ENCODE peak calls at places on chromosome 20, in nine cellular contexts. S, Y, I, Q, C, F, M, X and E are unnamed samples.

GRCh38 chr20:6632187-6632586 is 135.3 kb upstream of the BMP2 start:
- DNase-seq in F (no peak), Q (no peak), M (no peak), S (no peak), I (no peak), X (peak), C (peak), Y (no peak), E (no peak)

GRCh38 chr20:3405139-3405538 is 2.3 kb downstream of the DNAAF9 start:
- DNase-seq in I (no peak), M (no peak), X (no peak), Q (no peak), C (no peak), F (no peak), Y (peak), S (no peak), E (no peak)

GRCh38 chr20:60254901-60255411 is 296.7 kb downstream of the CDH26 start:
- DNase-seq in X (no peak), S (no peak), C (no peak), I (no peak), Q (peak), F (peak), Y (no peak), M (no peak), E (no peak)

GRCh38 chr20:8709627-8710026 is 359.3 kb upstream of the PLCB4 start:
- DNase-seq in I (no peak), M (no peak), F (no peak), Y (no peak), S (no peak), Q (no peak), X (no peak), C (no peak), E (no peak)

GRCh38 chr20:44745560-44746366 is at the start of gene KCNK15:
- DNase-seq in X (peak), Y (peak), I (no peak), Q (peak), S (peak), F (no peak), C (peak), M (peak), E (peak)

GRCh38 chr20:53778041-53778516 is 184.4 kb upstream of the ZNF217 start:
- DNase-seq in M (no peak), F (no peak), X (peak), I (no peak), S (no peak), C (no peak), Y (peak), Q (no peak), E (no peak)

GRCh38 chr20:46914789-46915359 is 20.2 kb downstream of the EYA2 start:
- DNase-seq in Q (no peak), I (no peak), X (no peak), F (no peak), S (no peak), Y (no peak), M (no peak), C (no peak), E (no peak)

GRCh38 chr20:38927902-38928578 is 1.8 kb downstream of the FAM83D start:
- DNase-seq in I (no peak), S (no peak), F (no peak), Q (peak), C (no peak), M (no peak), X (no peak), Y (no peak), E (no peak)

GRCh38 chr20:60762386-60762785 is 489.7 kb upstream of the CDH4 start:
- DNase-seq in F (no peak), C (no peak), I (no peak), M (no peak), S (no peak), X (no peak), Y (no peak), Q (no peak), E (no peak)

GRCh38 chr20:25008388-25009217 is 16.1 kb upstream of the APMAP start:
- DNase-seq in M (no peak), Q (no peak), I (no peak), F (no peak), S (no peak), Y (no peak), X (no peak), C (no peak), E (no peak)

GRCh38 chr20:22312744-22313346 is 271.5 kb downstream of the FOXA2 start:
- DNase-seq in C (peak), I (no peak), X (no peak), M (no peak), F (peak), Q (peak), S (no peak), Y (peak), E (no peak)

GRCh38 chr20:21089421-21089820 is 16.7 kb downstream of the LINC00237 start:
- DNase-seq in M (no peak), S (no peak), Q (no peak), F (no peak), Y (no peak), I (no peak), C (no peak), X (no peak), E (no peak)

GRCh38 chr20:61872371-61872900 is 193.2 kb downstream of the TAF4 start:
- DNase-seq in S (no peak), Q (no peak), Y (no peak), C (no peak), X (no peak), I (no peak), M (no peak), F (no peak), E (no peak)